ENCODE peak calls at places on chromosome 14, in ten cellular contexts. One of them, this sample, is unnamed.

GRCh38 chr14:44606576-44606975 is 99.5 kb upstream of the FSCB start:
- DNase-seq in T-cell: no peak
- DNase-seq in AG09309: no peak
- DNase-seq in activated T-helper 2 cell treated with anti-CD3 and anti-CD28 coated beads, Interferon-gamma antibody, Interleukin-2, Interleukin-4, amounts not matched to agents 10 μg/mL and 5 μg/mL and 100 μg/mL, durations not matched to agents 14 hours and 24 hours and 36 hours: no peak
- DNase-seq in stimulated activated CD4-positive, alpha-beta T cell treated with anti-CD3 and anti-CD28 coated beads, TNF-alpha, amount 100 ng/mL, for 4 hours: no peak
- DNase-seq in activated naive CD8-positive, alpha-beta T cell treated with anti-CD3 and anti-CD28 coated beads, Interleukin-2, amount 10 ng/mL, durations not matched to agents 7 days and 5 days: no peak
- DNase-seq in NCI-H146: no peak
- DNase-seq in ecto neural progenitor cell: no peak
- DNase-seq in RWPE1: no peak
- DNase-seq in A549: no peak
- DNase-seq in this sample: no peak

GRCh38 chr14:75084513-75084912 is 15.1 kb downstream of the ZC2HC1C start:
- DNase-seq in T-cell: no peak
- DNase-seq in AG09309: no peak
- DNase-seq in activated T-helper 2 cell treated with anti-CD3 and anti-CD28 coated beads, Interferon-gamma antibody, Interleukin-2, Interleukin-4, amounts not matched to agents 10 μg/mL and 5 μg/mL and 100 μg/mL, durations not matched to agents 14 hours and 24 hours and 36 hours: no peak
- DNase-seq in stimulated activated CD4-positive, alpha-beta T cell treated with anti-CD3 and anti-CD28 coated beads, TNF-alpha, amount 100 ng/mL, for 4 hours: no peak
- DNase-seq in activated naive CD8-positive, alpha-beta T cell treated with anti-CD3 and anti-CD28 coated beads, Interleukin-2, amount 10 ng/mL, durations not matched to agents 7 days and 5 days: no peak
- DNase-seq in NCI-H146: no peak
- DNase-seq in ecto neural progenitor cell: no peak
- DNase-seq in RWPE1: peak
- DNase-seq in A549: no peak
- DNase-seq in this sample: peak

GRCh38 chr14:99679111-99679510 is 5.0 kb upstream of the CYP46A1 start:
- DNase-seq in T-cell: no peak
- DNase-seq in AG09309: no peak
- DNase-seq in activated T-helper 2 cell treated with anti-CD3 and anti-CD28 coated beads, Interferon-gamma antibody, Interleukin-2, Interleukin-4, amounts not matched to agents 10 μg/mL and 5 μg/mL and 100 μg/mL, durations not matched to agents 14 hours and 24 hours and 36 hours: no peak
- DNase-seq in stimulated activated CD4-positive, alpha-beta T cell treated with anti-CD3 and anti-CD28 coated beads, TNF-alpha, amount 100 ng/mL, for 4 hours: no peak
- DNase-seq in activated naive CD8-positive, alpha-beta T cell treated with anti-CD3 and anti-CD28 coated beads, Interleukin-2, amount 10 ng/mL, durations not matched to agents 7 days and 5 days: no peak
- DNase-seq in NCI-H146: no peak
- DNase-seq in ecto neural progenitor cell: peak
- DNase-seq in RWPE1: no peak
- DNase-seq in A549: no peak
- DNase-seq in this sample: no peak

GRCh38 chr14:91882369-91882768 is 15.0 kb upstream of the TC2N start:
- DNase-seq in T-cell: no peak
- DNase-seq in AG09309: no peak
- DNase-seq in activated T-helper 2 cell treated with anti-CD3 and anti-CD28 coated beads, Interferon-gamma antibody, Interleukin-2, Interleukin-4, amounts not matched to agents 10 μg/mL and 5 μg/mL and 100 μg/mL, durations not matched to agents 14 hours and 24 hours and 36 hours: no peak
- DNase-seq in stimulated activated CD4-positive, alpha-beta T cell treated with anti-CD3 and anti-CD28 coated beads, TNF-alpha, amount 100 ng/mL, for 4 hours: no peak
- DNase-seq in activated naive CD8-positive, alpha-beta T cell treated with anti-CD3 and anti-CD28 coated beads, Interleukin-2, amount 10 ng/mL, durations not matched to agents 7 days and 5 days: no peak
- DNase-seq in NCI-H146: no peak
- DNase-seq in ecto neural progenitor cell: no peak
- DNase-seq in RWPE1: no peak
- DNase-seq in A549: no peak
- DNase-seq in this sample: no peak

GRCh38 chr14:88481794-88482193 is 73.0 kb downstream of the PTPN21 start:
- DNase-seq in T-cell: no peak
- DNase-seq in AG09309: no peak
- DNase-seq in activated T-helper 2 cell treated with anti-CD3 and anti-CD28 coated beads, Interferon-gamma antibody, Interleukin-2, Interleukin-4, amounts not matched to agents 10 μg/mL and 5 μg/mL and 100 μg/mL, durations not matched to agents 14 hours and 24 hours and 36 hours: no peak
- DNase-seq in stimulated activated CD4-positive, alpha-beta T cell treated with anti-CD3 and anti-CD28 coated beads, TNF-alpha, amount 100 ng/mL, for 4 hours: no peak
- DNase-seq in activated naive CD8-positive, alpha-beta T cell treated with anti-CD3 and anti-CD28 coated beads, Interleukin-2, amount 10 ng/mL, durations not matched to agents 7 days and 5 days: no peak
- DNase-seq in NCI-H146: no peak
- DNase-seq in ecto neural progenitor cell: no peak
- DNase-seq in RWPE1: no peak
- DNase-seq in A549: no peak
- DNase-seq in this sample: no peak

GRCh38 chr14:76550534-76550933 is 174.6 kb downstream of the ESRRB start:
- DNase-seq in T-cell: no peak
- DNase-seq in AG09309: no peak
- DNase-seq in activated T-helper 2 cell treated with anti-CD3 and anti-CD28 coated beads, Interferon-gamma antibody, Interleukin-2, Interleukin-4, amounts not matched to agents 10 μg/mL and 5 μg/mL and 100 μg/mL, durations not matched to agents 14 hours and 24 hours and 36 hours: no peak
- DNase-seq in stimulated activated CD4-positive, alpha-beta T cell treated with anti-CD3 and anti-CD28 coated beads, TNF-alpha, amount 100 ng/mL, for 4 hours: no peak
- DNase-seq in activated naive CD8-positive, alpha-beta T cell treated with anti-CD3 and anti-CD28 coated beads, Interleukin-2, amount 10 ng/mL, durations not matched to agents 7 days and 5 days: no peak
- DNase-seq in NCI-H146: no peak
- DNase-seq in ecto neural progenitor cell: no peak
- DNase-seq in RWPE1: peak
- DNase-seq in A549: no peak
- DNase-seq in this sample: peak

GRCh38 chr14:81464253-81465001 is 64.3 kb upstream of the STON2 start:
- DNase-seq in T-cell: peak
- DNase-seq in AG09309: peak
- DNase-seq in activated T-helper 2 cell treated with anti-CD3 and anti-CD28 coated beads, Interferon-gamma antibody, Interleukin-2, Interleukin-4, amounts not matched to agents 10 μg/mL and 5 μg/mL and 100 μg/mL, durations not matched to agents 14 hours and 24 hours and 36 hours: peak
- DNase-seq in stimulated activated CD4-positive, alpha-beta T cell treated with anti-CD3 and anti-CD28 coated beads, TNF-alpha, amount 100 ng/mL, for 4 hours: peak
- DNase-seq in activated naive CD8-positive, alpha-beta T cell treated with anti-CD3 and anti-CD28 coated beads, Interleukin-2, amount 10 ng/mL, durations not matched to agents 7 days and 5 days: no peak
- DNase-seq in NCI-H146: peak
- DNase-seq in ecto neural progenitor cell: peak
- DNase-seq in RWPE1: peak
- DNase-seq in A549: peak
- DNase-seq in this sample: peak

GRCh38 chr14:21520718-21521117 is 5.4 kb downstream of the SALL2 start:
- DNase-seq in T-cell: no peak
- DNase-seq in AG09309: no peak
- DNase-seq in activated T-helper 2 cell treated with anti-CD3 and anti-CD28 coated beads, Interferon-gamma antibody, Interleukin-2, Interleukin-4, amounts not matched to agents 10 μg/mL and 5 μg/mL and 100 μg/mL, durations not matched to agents 14 hours and 24 hours and 36 hours: no peak
- DNase-seq in stimulated activated CD4-positive, alpha-beta T cell treated with anti-CD3 and anti-CD28 coated beads, TNF-alpha, amount 100 ng/mL, for 4 hours: no peak
- DNase-seq in activated naive CD8-positive, alpha-beta T cell treated with anti-CD3 and anti-CD28 coated beads, Interleukin-2, amount 10 ng/mL, durations not matched to agents 7 days and 5 days: no peak
- DNase-seq in NCI-H146: no peak
- DNase-seq in ecto neural progenitor cell: no peak
- DNase-seq in RWPE1: no peak
- DNase-seq in A549: no peak
- DNase-seq in this sample: no peak

GRCh38 chr14:36690301-36691020 is 28.8 kb downstream of the PAX9 start:
- DNase-seq in T-cell: no peak
- DNase-seq in AG09309: no peak
- DNase-seq in activated T-helper 2 cell treated with anti-CD3 and anti-CD28 coated beads, Interferon-gamma antibody, Interleukin-2, Interleukin-4, amounts not matched to agents 10 μg/mL and 5 μg/mL and 100 μg/mL, durations not matched to agents 14 hours and 24 hours and 36 hours: no peak
- DNase-seq in stimulated activated CD4-positive, alpha-beta T cell treated with anti-CD3 and anti-CD28 coated beads, TNF-alpha, amount 100 ng/mL, for 4 hours: no peak
- DNase-seq in activated naive CD8-positive, alpha-beta T cell treated with anti-CD3 and anti-CD28 coated beads, Interleukin-2, amount 10 ng/mL, durations not matched to agents 7 days and 5 days: no peak
- DNase-seq in NCI-H146: no peak
- DNase-seq in ecto neural progenitor cell: no peak
- DNase-seq in RWPE1: peak
- DNase-seq in A549: peak
- DNase-seq in this sample: peak

GRCh38 chr14:30756594-30756993 is 117.8 kb upstream of the COCH start:
- DNase-seq in T-cell: no peak
- DNase-seq in AG09309: no peak
- DNase-seq in activated T-helper 2 cell treated with anti-CD3 and anti-CD28 coated beads, Interferon-gamma antibody, Interleukin-2, Interleukin-4, amounts not matched to agents 10 μg/mL and 5 μg/mL and 100 μg/mL, durations not matched to agents 14 hours and 24 hours and 36 hours: no peak
- DNase-seq in stimulated activated CD4-positive, alpha-beta T cell treated with anti-CD3 and anti-CD28 coated beads, TNF-alpha, amount 100 ng/mL, for 4 hours: no peak
- DNase-seq in activated naive CD8-positive, alpha-beta T cell treated with anti-CD3 and anti-CD28 coated beads, Interleukin-2, amount 10 ng/mL, durations not matched to agents 7 days and 5 days: no peak
- DNase-seq in NCI-H146: no peak
- DNase-seq in ecto neural progenitor cell: no peak
- DNase-seq in RWPE1: no peak
- DNase-seq in A549: no peak
- DNase-seq in this sample: no peak

GRCh38 chr14:49853572-49854375 is 1.2 kb upstream of the NEMF start:
- DNase-seq in T-cell: peak
- DNase-seq in AG09309: peak
- DNase-seq in activated T-helper 2 cell treated with anti-CD3 and anti-CD28 coated beads, Interferon-gamma antibody, Interleukin-2, Interleukin-4, amounts not matched to agents 10 μg/mL and 5 μg/mL and 100 μg/mL, durations not matched to agents 14 hours and 24 hours and 36 hours: peak
- DNase-seq in stimulated activated CD4-positive, alpha-beta T cell treated with anti-CD3 and anti-CD28 coated beads, TNF-alpha, amount 100 ng/mL, for 4 hours: peak
- DNase-seq in activated naive CD8-positive, alpha-beta T cell treated with anti-CD3 and anti-CD28 coated beads, Interleukin-2, amount 10 ng/mL, durations not matched to agents 7 days and 5 days: peak
- DNase-seq in NCI-H146: no peak
- DNase-seq in ecto neural progenitor cell: peak
- DNase-seq in RWPE1: peak
- DNase-seq in A549: peak
- DNase-seq in this sample: peak

GRCh38 chr14:23542261-23542660 is 9.3 kb downstream of the ZFHX2 start:
- DNase-seq in T-cell: no peak
- DNase-seq in AG09309: no peak
- DNase-seq in activated T-helper 2 cell treated with anti-CD3 and anti-CD28 coated beads, Interferon-gamma antibody, Interleukin-2, Interleukin-4, amounts not matched to agents 10 μg/mL and 5 μg/mL and 100 μg/mL, durations not matched to agents 14 hours and 24 hours and 36 hours: no peak
- DNase-seq in stimulated activated CD4-positive, alpha-beta T cell treated with anti-CD3 and anti-CD28 coated beads, TNF-alpha, amount 100 ng/mL, for 4 hours: no peak
- DNase-seq in activated naive CD8-positive, alpha-beta T cell treated with anti-CD3 and anti-CD28 coated beads, Interleukin-2, amount 10 ng/mL, durations not matched to agents 7 days and 5 days: no peak
- DNase-seq in NCI-H146: no peak
- DNase-seq in ecto neural progenitor cell: no peak
- DNase-seq in RWPE1: no peak
- DNase-seq in A549: no peak
- DNase-seq in this sample: no peak

GRCh38 chr14:92586001-92586947 is 72.7 kb downstream of the RIN3 start:
- DNase-seq in T-cell: peak
- DNase-seq in AG09309: peak
- DNase-seq in activated T-helper 2 cell treated with anti-CD3 and anti-CD28 coated beads, Interferon-gamma antibody, Interleukin-2, Interleukin-4, amounts not matched to agents 10 μg/mL and 5 μg/mL and 100 μg/mL, durations not matched to agents 14 hours and 24 hours and 36 hours: peak
- DNase-seq in stimulated activated CD4-positive, alpha-beta T cell treated with anti-CD3 and anti-CD28 coated beads, TNF-alpha, amount 100 ng/mL, for 4 hours: no peak
- DNase-seq in activated naive CD8-positive, alpha-beta T cell treated with anti-CD3 and anti-CD28 coated beads, Interleukin-2, amount 10 ng/mL, durations not matched to agents 7 days and 5 days: peak
- DNase-seq in NCI-H146: no peak
- DNase-seq in ecto neural progenitor cell: no peak
- DNase-seq in RWPE1: no peak
- DNase-seq in A549: no peak
- DNase-seq in this sample: peak

GRCh38 chr14:94622653-94623421 is 10.6 kb downstream of the SERPINA3 start:
- DNase-seq in T-cell: no peak
- DNase-seq in AG09309: no peak
- DNase-seq in activated T-helper 2 cell treated with anti-CD3 and anti-CD28 coated beads, Interferon-gamma antibody, Interleukin-2, Interleukin-4, amounts not matched to agents 10 μg/mL and 5 μg/mL and 100 μg/mL, durations not matched to agents 14 hours and 24 hours and 36 hours: no peak
- DNase-seq in stimulated activated CD4-positive, alpha-beta T cell treated with anti-CD3 and anti-CD28 coated beads, TNF-alpha, amount 100 ng/mL, for 4 hours: no peak
- DNase-seq in activated naive CD8-positive, alpha-beta T cell treated with anti-CD3 and anti-CD28 coated beads, Interleukin-2, amount 10 ng/mL, durations not matched to agents 7 days and 5 days: no peak
- DNase-seq in NCI-H146: no peak
- DNase-seq in ecto neural progenitor cell: no peak
- DNase-seq in RWPE1: no peak
- DNase-seq in A549: no peak
- DNase-seq in this sample: no peak

GRCh38 chr14:77541905-77542304 is 43.3 kb upstream of the ISM2 start:
- DNase-seq in T-cell: no peak
- DNase-seq in AG09309: no peak
- DNase-seq in activated T-helper 2 cell treated with anti-CD3 and anti-CD28 coated beads, Interferon-gamma antibody, Interleukin-2, Interleukin-4, amounts not matched to agents 10 μg/mL and 5 μg/mL and 100 μg/mL, durations not matched to agents 14 hours and 24 hours and 36 hours: no peak
- DNase-seq in stimulated activated CD4-positive, alpha-beta T cell treated with anti-CD3 and anti-CD28 coated beads, TNF-alpha, amount 100 ng/mL, for 4 hours: no peak
- DNase-seq in activated naive CD8-positive, alpha-beta T cell treated with anti-CD3 and anti-CD28 coated beads, Interleukin-2, amount 10 ng/mL, durations not matched to agents 7 days and 5 days: no peak
- DNase-seq in NCI-H146: no peak
- DNase-seq in ecto neural progenitor cell: no peak
- DNase-seq in RWPE1: no peak
- DNase-seq in A549: no peak
- DNase-seq in this sample: no peak

GRCh38 chr14:71321556-71322315 is 414.5 kb downstream of the PCNX1 start:
- DNase-seq in T-cell: no peak
- DNase-seq in AG09309: no peak
- DNase-seq in activated T-helper 2 cell treated with anti-CD3 and anti-CD28 coated beads, Interferon-gamma antibody, Interleukin-2, Interleukin-4, amounts not matched to agents 10 μg/mL and 5 μg/mL and 100 μg/mL, durations not matched to agents 14 hours and 24 hours and 36 hours: no peak
- DNase-seq in stimulated activated CD4-positive, alpha-beta T cell treated with anti-CD3 and anti-CD28 coated beads, TNF-alpha, amount 100 ng/mL, for 4 hours: no peak
- DNase-seq in activated naive CD8-positive, alpha-beta T cell treated with anti-CD3 and anti-CD28 coated beads, Interleukin-2, amount 10 ng/mL, durations not matched to agents 7 days and 5 days: no peak
- DNase-seq in NCI-H146: peak
- DNase-seq in ecto neural progenitor cell: no peak
- DNase-seq in RWPE1: peak
- DNase-seq in A549: peak
- DNase-seq in this sample: peak

GRCh38 chr14:104282332-104283196 is 144.2 kb downstream of the KIF26A start:
- DNase-seq in T-cell: no peak
- DNase-seq in AG09309: no peak
- DNase-seq in activated T-helper 2 cell treated with anti-CD3 and anti-CD28 coated beads, Interferon-gamma antibody, Interleukin-2, Interleukin-4, amounts not matched to agents 10 μg/mL and 5 μg/mL and 100 μg/mL, durations not matched to agents 14 hours and 24 hours and 36 hours: no peak
- DNase-seq in stimulated activated CD4-positive, alpha-beta T cell treated with anti-CD3 and anti-CD28 coated beads, TNF-alpha, amount 100 ng/mL, for 4 hours: no peak
- DNase-seq in activated naive CD8-positive, alpha-beta T cell treated with anti-CD3 and anti-CD28 coated beads, Interleukin-2, amount 10 ng/mL, durations not matched to agents 7 days and 5 days: peak
- DNase-seq in NCI-H146: no peak
- DNase-seq in ecto neural progenitor cell: peak
- DNase-seq in RWPE1: no peak
- DNase-seq in A549: no peak
- DNase-seq in this sample: no peak

GRCh38 chr14:54487771-54488170 is 1.0 kb downstream of the GMFB start:
- DNase-seq in T-cell: no peak
- DNase-seq in AG09309: no peak
- DNase-seq in activated T-helper 2 cell treated with anti-CD3 and anti-CD28 coated beads, Interferon-gamma antibody, Interleukin-2, Interleukin-4, amounts not matched to agents 10 μg/mL and 5 μg/mL and 100 μg/mL, durations not matched to agents 14 hours and 24 hours and 36 hours: no peak
- DNase-seq in stimulated activated CD4-positive, alpha-beta T cell treated with anti-CD3 and anti-CD28 coated beads, TNF-alpha, amount 100 ng/mL, for 4 hours: no peak
- DNase-seq in activated naive CD8-positive, alpha-beta T cell treated with anti-CD3 and anti-CD28 coated beads, Interleukin-2, amount 10 ng/mL, durations not matched to agents 7 days and 5 days: no peak
- DNase-seq in NCI-H146: no peak
- DNase-seq in ecto neural progenitor cell: no peak
- DNase-seq in RWPE1: peak
- DNase-seq in A549: peak
- DNase-seq in this sample: peak

GRCh38 chr14:39023939-39024871 is 78.8 kb downstream of the SEC23A start:
- DNase-seq in T-cell: no peak
- DNase-seq in AG09309: no peak
- DNase-seq in activated T-helper 2 cell treated with anti-CD3 and anti-CD28 coated beads, Interferon-gamma antibody, Interleukin-2, Interleukin-4, amounts not matched to agents 10 μg/mL and 5 μg/mL and 100 μg/mL, durations not matched to agents 14 hours and 24 hours and 36 hours: no peak
- DNase-seq in stimulated activated CD4-positive, alpha-beta T cell treated with anti-CD3 and anti-CD28 coated beads, TNF-alpha, amount 100 ng/mL, for 4 hours: no peak
- DNase-seq in activated naive CD8-positive, alpha-beta T cell treated with anti-CD3 and anti-CD28 coated beads, Interleukin-2, amount 10 ng/mL, durations not matched to agents 7 days and 5 days: no peak
- DNase-seq in NCI-H146: peak
- DNase-seq in ecto neural progenitor cell: no peak
- DNase-seq in RWPE1: no peak
- DNase-seq in A549: no peak
- DNase-seq in this sample: no peak

GRCh38 chr14:101836131-101836530 is 74.6 kb downstream of the PPP2R5C start:
- DNase-seq in T-cell: no peak
- DNase-seq in AG09309: peak
- DNase-seq in activated T-helper 2 cell treated with anti-CD3 and anti-CD28 coated beads, Interferon-gamma antibody, Interleukin-2, Interleukin-4, amounts not matched to agents 10 μg/mL and 5 μg/mL and 100 μg/mL, durations not matched to agents 14 hours and 24 hours and 36 hours: no peak
- DNase-seq in stimulated activated CD4-positive, alpha-beta T cell treated with anti-CD3 and anti-CD28 coated beads, TNF-alpha, amount 100 ng/mL, for 4 hours: no peak
- DNase-seq in activated naive CD8-positive, alpha-beta T cell treated with anti-CD3 and anti-CD28 coated beads, Interleukin-2, amount 10 ng/mL, durations not matched to agents 7 days and 5 days: no peak
- DNase-seq in NCI-H146: no peak
- DNase-seq in ecto neural progenitor cell: no peak
- DNase-seq in RWPE1: no peak
- DNase-seq in A549: no peak
- DNase-seq in this sample: no peak

GRCh38 chr14:34650786-34651584 is 21.0 kb upstream of the SNX6 start:
- DNase-seq in T-cell: no peak
- DNase-seq in AG09309: peak
- DNase-seq in activated T-helper 2 cell treated with anti-CD3 and anti-CD28 coated beads, Interferon-gamma antibody, Interleukin-2, Interleukin-4, amounts not matched to agents 10 μg/mL and 5 μg/mL and 100 μg/mL, durations not matched to agents 14 hours and 24 hours and 36 hours: no peak
- DNase-seq in stimulated activated CD4-positive, alpha-beta T cell treated with anti-CD3 and anti-CD28 coated beads, TNF-alpha, amount 100 ng/mL, for 4 hours: no peak
- DNase-seq in activated naive CD8-positive, alpha-beta T cell treated with anti-CD3 and anti-CD28 coated beads, Interleukin-2, amount 10 ng/mL, durations not matched to agents 7 days and 5 days: no peak
- DNase-seq in NCI-H146: no peak
- DNase-seq in ecto neural progenitor cell: no peak
- DNase-seq in RWPE1: peak
- DNase-seq in A549: peak
- DNase-seq in this sample: peak